ENCODE peak calls at places on chromosomes 13 and 19, in eight cellular contexts. One of them, this sample, is unnamed.

GRCh38 chr13:97413694-97414093 is 20.3 kb upstream of the RAP2A start:
- DNase-seq in uterus: no peak
- DNase-seq in kidney epithelial cell: no peak
- DNase-seq in CD8-positive, alpha-beta T cell: no peak
- DNase-seq in CD4-positive, alpha-beta T cell: no peak
- DNase-seq in suprapubic skin: no peak
- DNase-seq in fibroblast of lung: no peak
- DNase-seq in effector memory CD4-positive, alpha-beta T cell: no peak
- DNase-seq in this sample: no peak

GRCh38 chr13:112670118-112670517 is 19.7 kb upstream of the ATP11A start:
- DNase-seq in uterus: no peak
- DNase-seq in kidney epithelial cell: no peak
- DNase-seq in CD8-positive, alpha-beta T cell: no peak
- DNase-seq in CD4-positive, alpha-beta T cell: no peak
- DNase-seq in suprapubic skin: no peak
- DNase-seq in fibroblast of lung: no peak
- DNase-seq in effector memory CD4-positive, alpha-beta T cell: no peak
- DNase-seq in this sample: no peak

GRCh38 chr13:21849323-21849722 is 178.4 kb downstream of the FGF9 start:
- DNase-seq in uterus: no peak
- DNase-seq in kidney epithelial cell: no peak
- DNase-seq in CD8-positive, alpha-beta T cell: peak; percentile 20
- DNase-seq in CD4-positive, alpha-beta T cell: no peak
- DNase-seq in suprapubic skin: no peak
- DNase-seq in fibroblast of lung: peak; percentile 44
- DNase-seq in effector memory CD4-positive, alpha-beta T cell: no peak
- DNase-seq in this sample: peak; percentile 29

GRCh38 chr19:13396256-13397080 is 109.8 kb downstream of the CACNA1A start:
- DNase-seq in uterus: no peak
- DNase-seq in kidney epithelial cell: peak; percentile 23
- DNase-seq in CD8-positive, alpha-beta T cell: no peak
- DNase-seq in CD4-positive, alpha-beta T cell: no peak
- DNase-seq in suprapubic skin: no peak
- DNase-seq in fibroblast of lung: peak; percentile 85
- DNase-seq in effector memory CD4-positive, alpha-beta T cell: no peak
- DNase-seq in this sample: peak; percentile 32

GRCh38 chr13:99975626-99976025 is 4.1 kb upstream of the ZIC5 start:
- DNase-seq in uterus: peak; percentile 3
- DNase-seq in kidney epithelial cell: no peak
- DNase-seq in CD8-positive, alpha-beta T cell: no peak
- DNase-seq in CD4-positive, alpha-beta T cell: no peak
- DNase-seq in suprapubic skin: peak; percentile 74
- DNase-seq in fibroblast of lung: no peak
- DNase-seq in effector memory CD4-positive, alpha-beta T cell: no peak
- DNase-seq in this sample: no peak

GRCh38 chr13:106865706-106866288 is 297.9 kb upstream of the ARGLU1 start:
- DNase-seq in uterus: no peak
- DNase-seq in kidney epithelial cell: no peak
- DNase-seq in CD8-positive, alpha-beta T cell: no peak
- DNase-seq in CD4-positive, alpha-beta T cell: no peak
- DNase-seq in suprapubic skin: no peak
- DNase-seq in fibroblast of lung: no peak
- DNase-seq in effector memory CD4-positive, alpha-beta T cell: no peak
- DNase-seq in this sample: no peak

GRCh38 chr13:92589955-92590354 is 636.7 kb upstream of the GPC6 start:
- DNase-seq in uterus: no peak
- DNase-seq in kidney epithelial cell: no peak
- DNase-seq in CD8-positive, alpha-beta T cell: no peak
- DNase-seq in CD4-positive, alpha-beta T cell: no peak
- DNase-seq in suprapubic skin: no peak
- DNase-seq in fibroblast of lung: no peak
- DNase-seq in effector memory CD4-positive, alpha-beta T cell: no peak
- DNase-seq in this sample: no peak

GRCh38 chr19:29048873-29049272 is 164.1 kb downstream of the UQCRFS1 start:
- DNase-seq in uterus: no peak
- DNase-seq in kidney epithelial cell: no peak
- DNase-seq in CD8-positive, alpha-beta T cell: no peak
- DNase-seq in CD4-positive, alpha-beta T cell: no peak
- DNase-seq in suprapubic skin: no peak
- DNase-seq in fibroblast of lung: no peak
- DNase-seq in effector memory CD4-positive, alpha-beta T cell: no peak
- DNase-seq in this sample: no peak

GRCh38 chr13:38053896-38054295 is 184.3 kb upstream of the TRPC4 start:
- DNase-seq in uterus: no peak
- DNase-seq in kidney epithelial cell: no peak
- DNase-seq in CD8-positive, alpha-beta T cell: no peak
- DNase-seq in CD4-positive, alpha-beta T cell: no peak
- DNase-seq in suprapubic skin: no peak
- DNase-seq in fibroblast of lung: no peak
- DNase-seq in effector memory CD4-positive, alpha-beta T cell: no peak
- DNase-seq in this sample: no peak

GRCh38 chr19:13492128-13492527 is 14.2 kb downstream of the CACNA1A start:
- DNase-seq in uterus: no peak
- DNase-seq in kidney epithelial cell: no peak
- DNase-seq in CD8-positive, alpha-beta T cell: no peak
- DNase-seq in CD4-positive, alpha-beta T cell: no peak
- DNase-seq in suprapubic skin: no peak
- DNase-seq in fibroblast of lung: peak; percentile 2
- DNase-seq in effector memory CD4-positive, alpha-beta T cell: no peak
- DNase-seq in this sample: no peak

GRCh38 chr19:44746616-44746945 is 1.9 kb upstream of the BCL3 start:
- DNase-seq in uterus: no peak
- DNase-seq in kidney epithelial cell: no peak
- DNase-seq in CD8-positive, alpha-beta T cell: no peak
- DNase-seq in CD4-positive, alpha-beta T cell: no peak
- DNase-seq in suprapubic skin: no peak
- DNase-seq in fibroblast of lung: no peak
- DNase-seq in effector memory CD4-positive, alpha-beta T cell: no peak
- DNase-seq in this sample: no peak

GRCh38 chr13:36913463-36913862 is 6.6 kb downstream of the SMAD9 start:
- DNase-seq in uterus: no peak
- DNase-seq in kidney epithelial cell: no peak
- DNase-seq in CD8-positive, alpha-beta T cell: no peak
- DNase-seq in CD4-positive, alpha-beta T cell: no peak
- DNase-seq in suprapubic skin: no peak
- DNase-seq in fibroblast of lung: no peak
- DNase-seq in effector memory CD4-positive, alpha-beta T cell: no peak
- DNase-seq in this sample: no peak

GRCh38 chr13:93810264-93810663 is 583.7 kb downstream of the GPC6 start:
- DNase-seq in uterus: no peak
- DNase-seq in kidney epithelial cell: no peak
- DNase-seq in CD8-positive, alpha-beta T cell: no peak
- DNase-seq in CD4-positive, alpha-beta T cell: no peak
- DNase-seq in suprapubic skin: no peak
- DNase-seq in fibroblast of lung: no peak
- DNase-seq in effector memory CD4-positive, alpha-beta T cell: no peak
- DNase-seq in this sample: no peak

GRCh38 chr19:48175578-48175977 is 5.1 kb downstream of the ZSWIM9 start:
- DNase-seq in uterus: no peak
- DNase-seq in kidney epithelial cell: no peak
- DNase-seq in CD8-positive, alpha-beta T cell: no peak
- DNase-seq in CD4-positive, alpha-beta T cell: no peak
- DNase-seq in suprapubic skin: no peak
- DNase-seq in fibroblast of lung: no peak
- DNase-seq in effector memory CD4-positive, alpha-beta T cell: no peak
- DNase-seq in this sample: no peak

GRCh38 chr19:17496337-17496997 is 15.0 kb upstream of the PGLS start:
- DNase-seq in uterus: peak; percentile 46
- DNase-seq in kidney epithelial cell: no peak
- DNase-seq in CD8-positive, alpha-beta T cell: peak; percentile 84
- DNase-seq in CD4-positive, alpha-beta T cell: peak; percentile 72
- DNase-seq in suprapubic skin: peak; percentile 85
- DNase-seq in fibroblast of lung: peak; percentile 61
- DNase-seq in effector memory CD4-positive, alpha-beta T cell: peak; percentile 58
- DNase-seq in this sample: peak; percentile 66

GRCh38 chr19:33492090-33492489 is 29.5 kb downstream of the PEPD start:
- DNase-seq in uterus: no peak
- DNase-seq in kidney epithelial cell: no peak
- DNase-seq in CD8-positive, alpha-beta T cell: no peak
- DNase-seq in CD4-positive, alpha-beta T cell: no peak
- DNase-seq in suprapubic skin: no peak
- DNase-seq in fibroblast of lung: no peak
- DNase-seq in effector memory CD4-positive, alpha-beta T cell: no peak
- DNase-seq in this sample: no peak

GRCh38 chr19:19028526-19028925 is 4.8 kb downstream of the SUGP2 start:
- DNase-seq in uterus: no peak
- DNase-seq in kidney epithelial cell: no peak
- DNase-seq in CD8-positive, alpha-beta T cell: no peak
- DNase-seq in CD4-positive, alpha-beta T cell: no peak
- DNase-seq in suprapubic skin: no peak
- DNase-seq in fibroblast of lung: no peak
- DNase-seq in effector memory CD4-positive, alpha-beta T cell: no peak
- DNase-seq in this sample: no peak

GRCh38 chr13:35916186-35916585 is 215.0 kb downstream of the DCLK1 start:
- DNase-seq in uterus: no peak
- DNase-seq in kidney epithelial cell: no peak
- DNase-seq in CD8-positive, alpha-beta T cell: no peak
- DNase-seq in CD4-positive, alpha-beta T cell: no peak
- DNase-seq in suprapubic skin: no peak
- DNase-seq in fibroblast of lung: no peak
- DNase-seq in effector memory CD4-positive, alpha-beta T cell: no peak
- DNase-seq in this sample: no peak

GRCh38 chr19:5323475-5323811 is 17.2 kb downstream of the PTPRS start:
- DNase-seq in uterus: no peak
- DNase-seq in kidney epithelial cell: no peak
- DNase-seq in CD8-positive, alpha-beta T cell: no peak
- DNase-seq in CD4-positive, alpha-beta T cell: no peak
- DNase-seq in suprapubic skin: no peak
- DNase-seq in fibroblast of lung: no peak
- DNase-seq in effector memory CD4-positive, alpha-beta T cell: no peak
- DNase-seq in this sample: no peak

GRCh38 chr13:30581582-30581981 is 36.1 kb upstream of the USPL1 start:
- DNase-seq in uterus: no peak
- DNase-seq in kidney epithelial cell: no peak
- DNase-seq in CD8-positive, alpha-beta T cell: no peak
- DNase-seq in CD4-positive, alpha-beta T cell: no peak
- DNase-seq in suprapubic skin: no peak
- DNase-seq in fibroblast of lung: peak; percentile 39
- DNase-seq in effector memory CD4-positive, alpha-beta T cell: no peak
- DNase-seq in this sample: peak; percentile 15

GRCh38 chr13:30927595-30927994 is 4.9 kb upstream of the TEX26 start:
- DNase-seq in uterus: no peak
- DNase-seq in kidney epithelial cell: no peak
- DNase-seq in CD8-positive, alpha-beta T cell: no peak
- DNase-seq in CD4-positive, alpha-beta T cell: no peak
- DNase-seq in suprapubic skin: no peak
- DNase-seq in fibroblast of lung: no peak
- DNase-seq in effector memory CD4-positive, alpha-beta T cell: no peak
- DNase-seq in this sample: no peak

GRCh38 chr19:55005684-55006488 is 32.2 kb downstream of the GP6 start:
- DNase-seq in uterus: no peak
- DNase-seq in kidney epithelial cell: peak; percentile 86
- DNase-seq in CD8-positive, alpha-beta T cell: peak; percentile 54
- DNase-seq in CD4-positive, alpha-beta T cell: peak; percentile 65
- DNase-seq in suprapubic skin: no peak
- DNase-seq in fibroblast of lung: peak; percentile 46
- DNase-seq in effector memory CD4-positive, alpha-beta T cell: peak; percentile 45
- DNase-seq in this sample: peak; percentile 16
- H3K27me3 ChIP-seq in uterus: no peaks in the 10 kb centered on the region
- H3K27me3 ChIP-seq in kidney epithelial cell: no peaks in the 10 kb centered on the region
- H3K27me3 ChIP-seq in CD8-positive, alpha-beta T cell: no peaks in the 10 kb centered on the region
- H3K27me3 ChIP-seq in CD4-positive, alpha-beta T cell: peaks cover 6% of the 10 kb centered on the region
- H3K27me3 ChIP-seq in suprapubic skin: peaks cover 13% of the 10 kb centered on the region
- H3K27me3 ChIP-seq in fibroblast of lung: no peaks in the 10 kb centered on the region
- H3K27me3 ChIP-seq in effector memory CD4-positive, alpha-beta T cell: no peaks in the 10 kb centered on the region
- H3K27me3 ChIP-seq in this sample: no peaks in the 10 kb centered on the region

GRCh38 chr13:50345804-50346203 is 330.6 kb downstream of the KCNRG start:
- DNase-seq in uterus: no peak
- DNase-seq in kidney epithelial cell: no peak
- DNase-seq in CD8-positive, alpha-beta T cell: no peak
- DNase-seq in CD4-positive, alpha-beta T cell: no peak
- DNase-seq in suprapubic skin: no peak
- DNase-seq in fibroblast of lung: no peak
- DNase-seq in effector memory CD4-positive, alpha-beta T cell: no peak
- DNase-seq in this sample: no peak
- H3K27me3 ChIP-seq in uterus: no peaks in the 10 kb centered on the region
- H3K27me3 ChIP-seq in kidney epithelial cell: no peaks in the 10 kb centered on the region
- H3K27me3 ChIP-seq in CD8-positive, alpha-beta T cell: no peaks in the 10 kb centered on the region
- H3K27me3 ChIP-seq in CD4-positive, alpha-beta T cell: no peaks in the 10 kb centered on the region
- H3K27me3 ChIP-seq in suprapubic skin: no peaks in the 10 kb centered on the region
- H3K27me3 ChIP-seq in fibroblast of lung: peaks cover 6% of the 10 kb centered on the region
- H3K27me3 ChIP-seq in effector memory CD4-positive, alpha-beta T cell: no peaks in the 10 kb centered on the region
- H3K27me3 ChIP-seq in this sample: no peaks in the 10 kb centered on the region

GRCh38 chr19:10419200-10419645 is 1.1 kb upstream of the PDE4A start:
- DNase-seq in uterus: no peak
- DNase-seq in kidney epithelial cell: no peak
- DNase-seq in CD8-positive, alpha-beta T cell: peak; percentile 73
- DNase-seq in CD4-positive, alpha-beta T cell: no peak
- DNase-seq in suprapubic skin: no peak
- DNase-seq in fibroblast of lung: no peak
- DNase-seq in effector memory CD4-positive, alpha-beta T cell: no peak
- DNase-seq in this sample: no peak
- H3K27me3 ChIP-seq in uterus: peaks cover 33% of the 10 kb centered on the region
- H3K27me3 ChIP-seq in kidney epithelial cell: peaks cover 73% of the 10 kb centered on the region
- H3K27me3 ChIP-seq in CD8-positive, alpha-beta T cell: peaks cover 41% of the 10 kb centered on the region
- H3K27me3 ChIP-seq in CD4-positive, alpha-beta T cell: peaks cover 70% of the 10 kb centered on the region
- H3K27me3 ChIP-seq in suprapubic skin: peaks cover 73% of the 10 kb centered on the region
- H3K27me3 ChIP-seq in fibroblast of lung: peaks cover 34% of the 10 kb centered on the region
- H3K27me3 ChIP-seq in effector memory CD4-positive, alpha-beta T cell: peaks cover 50% of the 10 kb centered on the region
- H3K27me3 ChIP-seq in this sample: peaks cover 24% of the 10 kb centered on the region

GRCh38 chr13:50130686-50131051 is 115.4 kb downstream of the KCNRG start:
- DNase-seq in uterus: no peak
- DNase-seq in kidney epithelial cell: no peak
- DNase-seq in CD8-positive, alpha-beta T cell: peak; percentile 22
- DNase-seq in CD4-positive, alpha-beta T cell: no peak
- DNase-seq in suprapubic skin: no peak
- DNase-seq in fibroblast of lung: peak; percentile 63
- DNase-seq in effector memory CD4-positive, alpha-beta T cell: no peak
- DNase-seq in this sample: no peak

GRCh38 chr13:50129923-50130685 is 114.9 kb downstream of the KCNRG start:
- DNase-seq in uterus: peak; percentile 59
- DNase-seq in kidney epithelial cell: no peak
- DNase-seq in CD8-positive, alpha-beta T cell: peak; percentile 45
- DNase-seq in CD4-positive, alpha-beta T cell: no peak
- DNase-seq in suprapubic skin: no peak
- DNase-seq in fibroblast of lung: peak; percentile 46
- DNase-seq in effector memory CD4-positive, alpha-beta T cell: no peak
- DNase-seq in this sample: no peak

GRCh38 chr13:50131998-50132936 is 117.0 kb downstream of the KCNRG start:
- DNase-seq in uterus: no peak
- DNase-seq in kidney epithelial cell: no peak
- DNase-seq in CD8-positive, alpha-beta T cell: peak; percentile 22
- DNase-seq in CD4-positive, alpha-beta T cell: no peak
- DNase-seq in suprapubic skin: no peak
- DNase-seq in fibroblast of lung: peak; percentile 28
- DNase-seq in effector memory CD4-positive, alpha-beta T cell: no peak
- DNase-seq in this sample: no peak

GRCh38 chr13:50133277-50133953 is 118.2 kb downstream of the KCNRG start:
- DNase-seq in uterus: no peak
- DNase-seq in kidney epithelial cell: no peak
- DNase-seq in CD8-positive, alpha-beta T cell: no peak
- DNase-seq in CD4-positive, alpha-beta T cell: no peak
- DNase-seq in suprapubic skin: no peak
- DNase-seq in fibroblast of lung: no peak
- DNase-seq in effector memory CD4-positive, alpha-beta T cell: no peak
- DNase-seq in this sample: no peak

DNA sequence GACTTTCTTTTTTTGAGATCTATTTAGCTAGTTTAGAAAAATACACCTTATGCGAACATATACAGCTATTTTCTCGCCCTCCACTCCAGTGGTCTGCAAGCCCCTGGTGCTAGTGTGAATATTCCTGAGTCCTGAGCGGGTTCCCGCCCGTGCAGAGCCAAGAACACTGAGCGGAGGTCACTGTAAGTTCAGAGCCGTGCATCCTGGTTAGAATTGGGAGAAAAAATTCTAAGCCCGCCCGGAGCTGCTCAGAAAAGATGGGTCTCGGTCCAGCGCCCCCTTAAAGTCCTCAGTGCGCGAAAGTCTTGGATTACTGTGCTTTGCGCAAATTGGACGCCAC is 117.7 kb downstream of the KCNRG start:
- DNase-seq in uterus: no peak
- DNase-seq in kidney epithelial cell: no peak
- DNase-seq in CD8-positive, alpha-beta T cell: no peak
- DNase-seq in CD4-positive, alpha-beta T cell: no peak
- DNase-seq in suprapubic skin: no peak
- DNase-seq in fibroblast of lung: no peak
- DNase-seq in effector memory CD4-positive, alpha-beta T cell: no peak
- DNase-seq in this sample: no peak
- H3K27me3 ChIP-seq in uterus: peaks cover 24% of the 10 kb centered on the region
- H3K27me3 ChIP-seq in kidney epithelial cell: peaks cover 57% of the 10 kb centered on the region
- H3K27me3 ChIP-seq in CD8-positive, alpha-beta T cell: peaks cover 50% of the 10 kb centered on the region
- H3K27me3 ChIP-seq in CD4-positive, alpha-beta T cell: peaks cover 63% of the 10 kb centered on the region
- H3K27me3 ChIP-seq in suprapubic skin: peaks cover 59% of the 10 kb centered on the region
- H3K27me3 ChIP-seq in fibroblast of lung: peaks cover 4% of the 10 kb centered on the region
- H3K27me3 ChIP-seq in effector memory CD4-positive, alpha-beta T cell: peaks cover 52% of the 10 kb centered on the region
- H3K27me3 ChIP-seq in this sample: peaks cover 49% of the 10 kb centered on the region